ENCODE peak calls at places on chromosomes 16 and 17, in seven cellular contexts. C is heart right ventricle, U is coronary artery, H is PC-3, T is AG04450, F is colonic mucosa, S is AG10803. J is an unnamed sample.

GRCh38 chr16:3099732-3100499 is 822 bp upstream of the ZSCAN10 start:
- DNase-seq in F (peak), C (peak), T (peak), H (peak), U (no peak), S (peak), J (peak)

GRCh38 chr17:65684631-65685030 is 123.2 kb upstream of the AXIN2 start:
- DNase-seq in T (no peak), U (no peak), F (no peak), S (peak), C (no peak), H (peak), J (peak)

GRCh38 chr17:54844262-54844661 is 56.4 kb upstream of the TOM1L1 start:
- DNase-seq in U (no peak), C (no peak), F (no peak), H (no peak), S (no peak), T (no peak), J (no peak)

GRCh38 chr16:80614908-80615696 is 74.3 kb downstream of the DYNLRB2 start:
- DNase-seq in F (no peak), C (no peak), U (no peak), H (peak), S (peak), T (peak), J (peak)

GRCh38 chr16:74291176-74291575 is 5.4 kb upstream of the PSMD7 start:
- DNase-seq in H (no peak), F (no peak), S (no peak), C (no peak), T (no peak), U (no peak), J (no peak)

GRCh38 chr17:60851181-60851580 is 173.5 kb downstream of the BCAS3 start:
- DNase-seq in F (no peak), T (no peak), H (no peak), U (no peak), S (no peak), C (no peak), J (no peak)

GRCh38 chr16:30820952-30821421 is 34.0 kb upstream of the ZNF629 start:
- DNase-seq in F (no peak), C (no peak), S (no peak), T (no peak), U (no peak), H (no peak), J (no peak)

GRCh38 chr17:80455328-80455710 is 21.1 kb downstream of the NPTX1 start:
- DNase-seq in U (no peak), F (no peak), H (peak), C (no peak), S (no peak), T (no peak), J (no peak)

GRCh38 chr17:1532836-1533602 is 16.6 kb upstream of the INPP5K start:
- DNase-seq in C (no peak), U (no peak), S (no peak), H (peak), F (no peak), T (no peak), J (peak)

GRCh38 chr17:50541402-50541915 is 5.5 kb upstream of the SPATA20 start:
- DNase-seq in S (no peak), T (no peak), U (no peak), F (no peak), C (no peak), H (no peak), J (no peak)
- TF ChIP-seq CTCF in S (no peak), T (no peak), U (no peak), F (no peak), C (no peak), H (no peak), J (no peak)

GRCh38 chr16:76278086-76278485 is 885 bp downstream of the CNTNAP4 start:
- DNase-seq in H (no peak), U (no peak), T (no peak), F (no peak), S (no peak), C (no peak), J (no peak)
- H3K4me3 ChIP-seq in H (no peak), U (no peak), T (no peak), F (no peak), S (no peak), C (no peak), J (no peak)

GRCh38 chr17:2792541-2793169 is 3.6 kb upstream of the RAP1GAP2 start:
- DNase-seq in S (no peak), F (no peak), C (no peak), T (no peak), U (no peak), H (no peak), J (no peak)
- TF ChIP-seq CTCF in S (no peak), F (no peak), C (no peak), T (no peak), U (no peak), H (no peak), J (no peak)

DNA sequence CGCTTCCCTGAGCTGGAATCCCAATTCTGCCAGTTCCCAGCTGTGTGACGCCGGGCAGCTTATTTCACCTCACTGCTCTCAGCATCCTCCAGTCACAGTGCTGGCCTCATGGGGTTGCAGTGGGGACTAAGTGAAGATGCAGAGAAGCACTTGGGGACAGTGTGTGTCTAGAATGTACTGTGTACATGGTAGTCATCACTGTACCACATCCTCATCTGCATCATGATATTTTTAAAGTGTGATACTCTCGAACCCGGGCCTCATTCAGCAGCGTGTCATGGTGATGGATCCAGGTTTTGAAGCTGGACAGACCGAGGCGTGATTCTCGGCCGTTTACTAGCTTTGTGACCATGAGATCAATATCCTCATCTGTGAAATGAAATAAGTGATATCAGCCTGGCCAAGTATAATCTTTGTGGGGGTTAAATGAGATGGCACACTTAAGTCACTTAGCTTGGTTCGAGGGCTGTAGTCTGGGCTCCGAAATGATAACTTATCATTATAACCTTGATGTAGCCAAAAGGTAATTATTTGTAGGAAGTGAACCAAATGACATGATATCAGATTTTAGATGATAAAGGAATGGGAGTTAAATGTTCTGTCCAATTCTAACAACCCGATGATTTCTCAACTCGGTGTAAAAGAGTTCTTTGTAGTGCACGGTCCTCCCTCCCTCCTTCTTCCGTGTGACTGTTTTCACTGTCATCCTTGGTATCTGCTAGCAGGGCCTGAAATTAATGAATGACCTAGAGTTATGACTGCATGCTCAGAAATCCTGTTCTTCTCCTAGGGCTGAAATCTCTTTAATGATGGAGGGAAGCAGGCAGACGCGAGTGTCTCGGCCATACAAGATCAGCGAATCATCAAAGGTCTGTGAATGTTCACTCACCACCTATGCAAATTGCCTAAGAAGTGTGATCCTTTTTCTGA is 2.0 kb downstream of the KLHL36 start:
- DNase-seq in F (no peak), S (peak), U (no peak), C (no peak), T (peak), H (no peak), J (peak)
- H3K4me3 ChIP-seq in F (no peak), S (peak), U (peak), C (no peak), T (peak), H (no peak), J (no peak)

DNA sequence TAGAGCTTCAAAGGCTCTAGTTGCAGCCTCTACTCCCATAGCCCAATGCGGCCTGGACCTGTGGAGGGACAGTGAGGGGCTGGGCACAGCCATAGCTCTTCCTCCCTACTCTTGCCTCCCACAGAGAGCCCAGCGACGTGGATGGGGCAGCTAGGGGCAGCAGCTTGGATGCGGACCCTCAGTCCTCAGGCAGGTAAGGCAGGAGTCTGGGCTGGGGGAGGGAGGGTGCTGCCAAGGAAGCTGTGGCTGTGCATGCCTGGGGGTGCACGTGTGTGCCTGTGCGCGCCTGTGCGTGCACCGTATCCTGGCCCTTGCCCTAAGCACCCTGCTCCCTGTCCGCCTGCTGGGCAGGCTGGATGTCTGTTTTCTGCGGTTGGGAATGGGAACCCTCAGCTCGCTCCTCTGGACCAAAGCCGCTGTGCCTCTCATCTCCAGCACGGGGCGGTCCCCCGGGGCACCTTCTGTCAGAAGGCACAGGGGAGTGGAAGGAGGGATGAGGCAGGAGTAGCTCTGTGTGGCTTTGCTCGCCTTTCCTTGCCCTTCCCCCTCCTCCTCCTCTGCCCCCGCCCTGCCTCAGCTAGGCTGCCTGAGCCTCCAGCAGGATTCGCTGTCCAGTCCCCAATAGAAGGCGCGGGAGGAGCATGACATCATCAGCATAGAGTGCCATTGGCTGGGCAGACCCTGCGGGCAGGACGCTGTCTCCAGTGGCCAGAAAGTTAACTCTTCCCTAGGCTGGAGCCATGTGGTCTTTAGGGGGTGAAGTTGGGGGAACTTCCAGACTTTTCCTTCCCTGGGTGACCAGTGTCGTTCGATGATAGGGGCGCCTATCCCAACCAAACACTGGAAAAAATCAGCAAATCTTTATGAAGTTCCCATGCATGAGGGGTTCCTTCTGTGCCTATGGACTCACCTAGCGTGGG is 797 bp downstream of the PRCD start:
- DNase-seq in F (peak), S (peak), U (peak), T (peak), C (peak), H (peak), J (peak)
- TF ChIP-seq CTCF in F (no peak), S (peak), U (no peak), T (no peak), C (peak), H (no peak), J (peak)

GRCh38 chr16:27426423-27427408 is 24.7 kb downstream of the IL21R start:
- DNase-seq in T (peak), C (peak), F (peak), U (peak), H (peak), S (peak), J (peak)

GRCh38 chr16:27429330-27429871 is 27.4 kb downstream of the IL21R start:
- DNase-seq in H (no peak), U (peak), C (no peak), T (no peak), F (peak), S (no peak), J (no peak)

GRCh38 chr16:27427538-27427937 is 25.6 kb downstream of the IL21R start:
- DNase-seq in H (no peak), T (no peak), U (no peak), C (no peak), S (no peak), F (peak), J (no peak)

GRCh38 chr16:27429981-27430441 is 28.0 kb downstream of the IL21R start:
- DNase-seq in F (peak), T (no peak), C (peak), U (peak), S (no peak), H (no peak), J (no peak)

DNA sequence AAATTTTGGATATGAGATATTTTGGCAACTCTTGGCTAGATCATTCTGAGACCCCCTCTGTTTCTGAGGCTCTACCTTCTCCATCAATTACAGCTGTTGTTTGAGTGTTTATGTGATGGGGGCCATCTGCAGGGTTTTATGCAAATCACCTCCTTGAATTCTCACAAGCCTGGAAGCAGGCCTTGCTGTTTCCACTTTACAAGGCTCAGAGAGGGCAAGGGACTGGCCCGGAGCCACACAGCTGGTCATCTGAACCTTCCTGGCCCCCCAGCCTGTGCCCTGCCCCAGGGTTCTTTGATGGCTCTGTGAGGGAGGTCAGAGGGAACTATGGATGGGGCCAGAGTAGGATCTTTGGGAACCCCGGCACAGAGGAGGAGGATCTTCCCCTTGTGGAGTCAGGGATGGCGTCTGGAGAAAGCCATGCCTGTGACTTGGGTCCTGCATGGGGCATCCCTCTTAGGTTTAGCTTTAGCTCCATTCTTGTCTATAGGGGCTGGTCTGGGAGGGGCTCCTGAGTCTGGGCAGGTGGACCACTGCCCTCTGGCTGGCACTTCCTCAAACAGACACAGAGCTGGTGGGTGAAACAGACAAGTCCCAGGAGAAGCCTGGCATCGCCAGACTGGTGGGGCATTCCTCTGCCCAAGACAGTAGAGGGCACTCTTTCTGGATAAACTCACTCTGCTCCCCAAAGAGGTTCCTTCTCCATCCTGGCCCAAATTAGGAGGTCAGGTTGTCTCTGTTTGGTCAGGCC is 26.2 kb downstream of the IL21R start:
- DNase-seq in F (peak), S (no peak), C (peak), U (peak), H (no peak), T (no peak), J (no peak)
- H3K4me3 ChIP-seq in F (no peak), S (no peak), C (no peak), U (no peak), H (no peak), T (no peak), J (no peak)

DNA sequence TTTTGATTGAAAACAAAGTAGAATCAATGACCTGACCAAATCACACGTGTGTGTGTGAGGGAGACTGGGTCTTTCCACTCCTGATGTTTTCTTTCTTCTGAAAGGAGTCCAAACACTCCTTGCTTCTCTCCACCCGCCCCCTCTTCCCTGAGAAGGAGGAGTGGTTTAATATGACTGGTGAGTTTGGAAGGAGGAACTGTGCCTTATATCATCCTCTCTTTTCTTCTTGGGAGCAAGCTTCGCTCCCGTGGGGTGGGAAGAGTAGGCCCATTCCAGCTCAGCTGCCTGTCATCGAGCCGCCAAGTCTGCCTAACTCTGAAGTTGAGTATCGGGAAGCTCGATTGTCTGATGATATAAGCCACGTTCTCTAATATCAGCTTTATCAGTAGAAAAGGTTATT is 96.5 kb downstream of the YPEL2 start:
- DNase-seq in F (no peak), T (no peak), S (peak), C (peak), U (no peak), H (no peak), J (peak)
- TF ChIP-seq CTCF in F (no peak), T (no peak), S (no peak), C (no peak), U (no peak), H (no peak), J (no peak)

DNA sequence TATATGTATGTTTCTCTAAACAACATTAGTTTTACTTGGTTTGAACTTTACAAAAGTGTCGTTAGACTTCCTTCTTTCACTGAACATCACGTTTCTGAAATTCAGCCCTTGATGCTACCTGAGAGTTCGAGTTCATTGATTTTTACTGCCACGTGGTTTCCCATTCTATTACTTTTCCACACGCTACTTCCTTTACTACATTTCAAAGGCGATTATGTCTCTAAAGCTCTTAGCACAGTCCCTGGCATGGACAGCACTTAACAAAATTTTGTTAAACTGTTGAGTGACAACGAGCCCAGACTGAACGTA is 15.9 kb upstream of the ARHGAP17 start:
- DNase-seq in H (no peak), T (no peak), C (no peak), U (no peak), S (no peak), F (no peak), J (no peak)
- H3K4me3 ChIP-seq in H (peak), T (peak), C (peak), U (peak), S (peak), F (peak), J (no peak)

GRCh38 chr17:32772453-32773025 is 104.4 kb downstream of the MYO1D start:
- DNase-seq in C (no peak), U (no peak), S (no peak), T (no peak), F (no peak), H (no peak), J (peak)

GRCh38 chr17:32771396-32771795 is 105.5 kb downstream of the MYO1D start:
- DNase-seq in H (peak), S (no peak), T (no peak), C (no peak), F (no peak), U (no peak), J (peak)

GRCh38 chr17:32774286-32775084 is 102.4 kb downstream of the MYO1D start:
- DNase-seq in S (peak), F (no peak), C (no peak), U (no peak), T (no peak), H (no peak), J (no peak)

GRCh38 chr17:32763855-32764439 is 113.0 kb downstream of the MYO1D start:
- DNase-seq in C (no peak), T (no peak), H (no peak), S (no peak), U (no peak), F (no peak), J (no peak)

GRCh38 chr17:32769846-32770245 is 107.1 kb downstream of the MYO1D start:
- DNase-seq in U (no peak), T (no peak), F (no peak), C (no peak), S (no peak), H (peak), J (peak)
- TF ChIP-seq CTCF in U (no peak), T (no peak), F (no peak), C (no peak), S (no peak), H (peak), J (peak)

J was measured in epithelial cell of esophagus.